ENCODE peak calls at places on chromosomes 3 and 15, in seven cellular contexts. E is glutamatergic neuron, X is NCI-H1930, P is HCT116, F is lung, I is endodermal cell, Y is left cardiac atrium. Q is an unnamed sample.
A peak's percentile ranks its signal among the peaks of the same experiment; 100 is the strongest.

GRCh38 chr15:48358681-48359152 is 27.5 kb downstream of the DUT start:
- DNase-seq in E (no peak), X (no peak), P (no peak), F (no peak), I (no peak), Y (no peak), Q (no peak)

GRCh38 chr3:4493008-4493930 is at the start of gene ITPR1:
- DNase-seq in E (peak; percentile 99), X (peak; percentile 87), P (peak; percentile 93), F (peak; percentile 99), I (peak; percentile 100), Y (peak; percentile 99), Q (peak; percentile 85)

GRCh38 chr3:168094877-168095610 is 680 bp downstream of the GOLIM4 start:
- DNase-seq in E (no peak), X (peak; percentile 29), P (peak; percentile 33), F (peak; percentile 59), I (peak; percentile 88), Y (peak; percentile 76), Q (no peak)

GRCh38 chr3:31546152-31546551 is 13.4 kb downstream of the STT3B start:
- DNase-seq in E (no peak), X (no peak), P (no peak), F (no peak), I (no peak), Y (no peak), Q (no peak)

GRCh38 chr3:115697263-115698053 is 74.1 kb downstream of the GAP43 start:
- DNase-seq in E (no peak), X (no peak), P (no peak), F (no peak), I (no peak), Y (no peak), Q (no peak)

GRCh38 chr3:23620044-23620443 is 185.7 kb upstream of the UBE2E1 start:
- DNase-seq in E (no peak), X (no peak), P (no peak), F (no peak), I (peak; percentile 51), Y (peak; percentile 34), Q (no peak)

GRCh38 chr3:138493804-138494606 is 59.6 kb downstream of the ESYT3 start:
- DNase-seq in E (no peak), X (no peak), P (no peak), F (no peak), I (no peak), Y (no peak), Q (no peak)

GRCh38 chr15:36075333-36075732 is 504.1 kb upstream of the CDIN1 start:
- DNase-seq in E (no peak), X (no peak), P (no peak), F (no peak), I (no peak), Y (no peak), Q (no peak)

GRCh38 chr3:15801298-15801697 is 3.5 kb upstream of the ANKRD28 start:
- DNase-seq in E (no peak), X (no peak), P (no peak), F (no peak), I (no peak), Y (no peak), Q (no peak)

GRCh38 chr15:57586661-57587404 is 4.9 kb upstream of the MYZAP start:
- DNase-seq in E (no peak), X (no peak), P (no peak), F (no peak), I (no peak), Y (no peak), Q (no peak)

GRCh38 chr3:153319691-153320552 is 157.9 kb downstream of the RAP2B start:
- DNase-seq in E (no peak), X (no peak), P (no peak), F (no peak), I (no peak), Y (no peak), Q (no peak)

GRCh38 chr3:56408761-56409196 is 59.5 kb downstream of the ERC2 start:
- DNase-seq in E (peak; percentile 22), X (no peak), P (no peak), F (no peak), I (peak; percentile 45), Y (no peak), Q (no peak)

GRCh38 chr3:46907271-46907670 is 29.8 kb downstream of the PTH1R start:
- DNase-seq in E (no peak), X (no peak), P (no peak), F (no peak), I (no peak), Y (peak; percentile 6), Q (no peak)

GRCh38 chr3:12729313-12729676 is 29.8 kb downstream of the TMEM40 start:
- DNase-seq in E (no peak), X (no peak), P (no peak), F (no peak), I (no peak), Y (peak; percentile 41), Q (peak; percentile 33)

GRCh38 chr3:150135321-150135721 is 164.6 kb upstream of the PFN2 start:
- DNase-seq in E (no peak), X (no peak), P (no peak), F (no peak), I (no peak), Y (no peak), Q (no peak)

GRCh38 chr3:172904817-172905479 is 154.4 kb downstream of the ECT2 start:
- DNase-seq in E (peak; percentile 36), X (no peak), P (no peak), F (no peak), I (peak; percentile 57), Y (no peak), Q (no peak)

GRCh38 chr15:80951941-80952340 is 37.7 kb downstream of the MESD start:
- DNase-seq in E (no peak), X (no peak), P (no peak), F (no peak), I (no peak), Y (no peak), Q (no peak)

GRCh38 chr15:29668120-29668602 is 154.1 kb downstream of the TJP1 start:
- DNase-seq in E (peak; percentile 82), X (no peak), P (peak; percentile 93), F (peak; percentile 77), I (peak; percentile 92), Y (peak; percentile 72), Q (no peak)

GRCh38 chr3:51622868-51623267 is 48.2 kb upstream of the TEX264 start:
- DNase-seq in E (no peak), X (no peak), P (no peak), F (no peak), I (no peak), Y (no peak), Q (no peak)

GRCh38 chr3:10666621-10667020 is 149.4 kb upstream of the SLC6A11 start:
- DNase-seq in E (no peak), X (no peak), P (no peak), F (no peak), I (no peak), Y (peak; percentile 41), Q (no peak)